ENCODE peak calls at places on chromosomes 2 and 18, in seven cellular contexts. K, M, Z, X, Y, N and H are unnamed samples.

GRCh38 chr2:133504566-133505505 is 63.4 kb downstream of the NCKAP5 start:
- DNase-seq in K (peak; percentile 61), M (peak; percentile 78), Z (no peak), X (peak; percentile 80), Y (no peak), N (no peak), H (peak; percentile 79)

GRCh38 chr18:57901819-57902600 is 98.9 kb upstream of the ATP8B1 start:
- DNase-seq in K (no peak), M (no peak), Z (peak; percentile 50), X (peak; percentile 7), Y (no peak), N (no peak), H (no peak)

GRCh38 chr2:150619607-150620330 is 132.3 kb upstream of the RND3 start:
- DNase-seq in K (no peak), M (peak; percentile 39), Z (peak; percentile 80), X (peak; percentile 82), Y (no peak), N (no peak), H (no peak)

GRCh38 chr2:156826342-156826933 is 390.3 kb downstream of the GPD2 start:
- DNase-seq in K (peak; percentile 35), M (no peak), Z (peak; percentile 57), X (peak; percentile 77), Y (no peak), N (peak; percentile 72), H (no peak)

GRCh38 chr2:85506768-85507181 is 32.2 kb upstream of the MAT2A start:
- DNase-seq in K (no peak), M (no peak), Z (peak; percentile 53), X (peak; percentile 68), Y (no peak), N (no peak), H (no peak)

GRCh38 chr2:170166735-170167134 is 11.2 kb upstream of the MYO3B start:
- DNase-seq in K (no peak), M (no peak), Z (no peak), X (no peak), Y (no peak), N (no peak), H (no peak)

GRCh38 chr2:109372171-109372568 is 241.6 kb downstream of the SEPTIN10 start:
- DNase-seq in K (no peak), M (no peak), Z (no peak), X (no peak), Y (no peak), N (peak; percentile 20), H (no peak)

GRCh38 chr2:205877501-205877900 is 195.2 kb downstream of the NRP2 start:
- DNase-seq in K (no peak), M (no peak), Z (no peak), X (no peak), Y (no peak), N (no peak), H (no peak)

GRCh38 chr2:9803023-9803805 is 40.1 kb upstream of the TAF1B start:
- DNase-seq in K (no peak), M (peak; percentile 67), Z (peak; percentile 61), X (peak; percentile 30), Y (no peak), N (peak; percentile 58), H (no peak)

GRCh38 chr2:220687231-220687843 is 884.8 kb downstream of the EPHA4 start:
- DNase-seq in K (peak; percentile 69), M (peak; percentile 79), Z (peak; percentile 86), X (peak; percentile 62), Y (peak; percentile 44), N (peak; percentile 86), H (peak; percentile 78)

GRCh38 chr2:55119711-55120487 is 69.6 kb upstream of the RTN4 start:
- DNase-seq in K (no peak), M (no peak), Z (peak; percentile 67), X (no peak), Y (no peak), N (no peak), H (no peak)

GRCh38 chr2:207619764-207620203 is 5.4 kb downstream of the METTL21A start:
- DNase-seq in K (no peak), M (no peak), Z (no peak), X (no peak), Y (no peak), N (no peak), H (no peak)

GRCh38 chr2:219111375-219112069 is 49.1 kb downstream of the NHEJ1 start:
- DNase-seq in K (no peak), M (no peak), Z (no peak), X (no peak), Y (no peak), N (no peak), H (no peak)

GRCh38 chr18:7945882-7946281 is 378.8 kb downstream of the PTPRM start:
- DNase-seq in K (no peak), M (no peak), Z (peak; percentile 96), X (peak; percentile 94), Y (no peak), N (peak; percentile 69), H (no peak)

GRCh38 chr2:195535911-195536522 is 121.0 kb upstream of the SLC39A10 start:
- DNase-seq in K (no peak), M (no peak), Z (no peak), X (no peak), Y (no peak), N (no peak), H (peak; percentile 12)

GRCh38 chr2:238924496-238925195 is 76.8 kb downstream of the TWIST2 start:
- DNase-seq in K (peak; percentile 41), M (peak; percentile 37), Z (no peak), X (no peak), Y (no peak), N (peak; percentile 57), H (no peak)

GRCh38 chr18:21914739-21915319 is 174.2 kb downstream of the MIB1 start:
- DNase-seq in K (no peak), M (no peak), Z (peak; percentile 70), X (peak; percentile 61), Y (peak; percentile 59), N (no peak), H (no peak)

GRCh38 chr2:85886585-85886984 is 2.2 kb downstream of the ST3GAL5 start:
- DNase-seq in K (peak; percentile 57), M (peak; percentile 78), Z (peak; percentile 99), X (peak; percentile 98), Y (no peak), N (peak; percentile 91), H (peak; percentile 36)

DNA sequence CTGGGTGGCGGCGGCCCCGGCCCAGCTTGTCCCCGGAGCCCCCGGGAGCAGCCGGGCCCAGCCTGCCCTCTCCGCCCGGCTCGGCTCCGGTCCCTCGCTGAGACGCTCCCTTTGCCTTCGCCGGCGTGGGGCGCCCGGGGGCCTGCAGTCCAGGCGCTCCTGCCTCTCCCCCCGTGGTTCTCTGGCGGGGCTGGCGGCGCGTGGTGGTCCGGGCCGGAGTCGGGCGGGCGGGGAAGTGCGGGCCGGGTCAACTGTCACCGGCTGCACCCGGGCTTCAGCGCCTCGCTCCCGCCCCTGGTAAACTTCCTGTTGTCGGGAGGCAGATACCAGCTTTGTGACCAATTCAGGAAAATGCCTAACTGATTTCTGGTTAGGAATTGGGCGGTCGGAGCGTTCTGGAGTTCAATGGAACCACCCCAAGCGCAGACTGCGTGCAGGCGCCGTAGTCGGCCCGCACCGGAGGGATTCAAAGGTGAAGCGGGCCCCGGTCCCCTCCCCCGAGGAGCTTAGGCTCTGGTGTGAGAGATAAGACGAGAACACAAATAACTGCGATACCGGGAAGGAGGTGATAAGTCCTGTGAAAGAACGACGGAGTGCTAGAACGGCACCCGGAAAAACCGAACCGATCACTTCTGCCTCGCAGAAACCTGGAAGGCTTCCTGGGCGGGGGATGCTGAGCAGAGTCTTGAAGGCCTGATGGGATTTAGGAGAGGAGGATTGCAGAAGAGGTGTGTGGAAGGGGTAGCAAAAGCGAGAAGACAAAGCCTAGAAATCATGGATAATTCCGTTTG is 884 bp downstream of the CAB39 start:
- DNase-seq in K (peak; percentile 57), M (peak; percentile 82), Z (peak; percentile 69), X (peak; percentile 23), Y (no peak), N (peak; percentile 73), H (peak; percentile 45)
- H3K27ac ChIP-seq in K (peak overlapping the region; percentile 80), M (peak overlapping the region; percentile 90), Z (peak overlapping the region; percentile 86), X (peak overlapping the region; percentile 95), Y (peak overlapping the region; percentile 77), N (peak overlapping the region; percentile 99), H (peak overlapping the region; percentile 26)

DNA sequence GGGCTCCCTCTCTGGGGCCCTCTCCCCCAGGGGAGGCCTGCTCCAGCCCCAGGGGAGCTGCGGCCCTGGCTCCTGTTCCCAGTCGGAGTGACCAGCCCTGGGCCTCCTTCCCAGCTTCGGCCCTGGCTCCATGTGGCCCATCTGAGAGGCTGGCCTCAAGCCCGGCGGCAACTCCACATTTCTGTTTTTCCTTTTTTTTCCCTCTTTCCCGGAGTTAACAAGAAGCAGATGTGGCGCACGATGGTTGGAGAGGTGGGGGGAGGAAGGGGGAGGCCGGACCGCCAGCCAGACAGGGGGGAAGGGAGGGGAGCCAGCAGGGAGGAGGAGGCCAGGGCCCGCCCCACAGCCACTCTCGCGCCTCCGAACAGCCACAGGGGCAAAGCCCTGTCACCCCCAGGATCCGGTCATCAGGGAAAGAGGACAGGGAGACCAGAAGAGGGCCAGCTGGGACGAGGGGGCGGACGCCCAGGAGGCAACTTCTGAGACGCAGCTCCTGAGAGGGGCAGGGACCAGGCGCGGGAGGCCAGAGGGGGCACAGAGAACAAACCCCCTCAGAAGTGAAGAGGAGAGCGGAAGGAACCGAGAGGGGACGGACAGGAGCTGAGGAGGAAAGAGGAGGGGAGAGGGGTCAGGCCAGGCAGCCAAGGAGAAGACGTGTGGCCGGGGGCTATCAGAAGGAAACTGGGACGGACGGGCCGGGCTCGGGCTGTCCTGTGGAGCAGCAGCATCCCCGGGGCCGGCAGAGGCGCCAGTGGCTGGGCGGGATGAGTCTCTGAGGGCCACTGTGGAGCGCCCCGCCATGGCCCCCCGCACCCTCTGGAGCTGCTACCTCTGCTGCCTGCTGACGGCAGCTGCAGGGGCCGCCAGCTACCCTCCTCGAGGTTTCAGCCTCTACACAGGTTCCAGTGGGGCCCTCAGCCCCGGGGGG is at the start of gene EMILIN1:
- DNase-seq in K (peak; percentile 92), M (peak; percentile 97), Z (peak; percentile 96), X (peak; percentile 95), Y (no peak), N (peak; percentile 98), H (peak; percentile 43)
- H3K4me3 ChIP-seq in K (peak within 1 kb of the TSS; percentile 59), M (peak within 1 kb of the TSS; percentile 20), Z (peak within 1 kb of the TSS; percentile 81), X (peak within 1 kb of the TSS; percentile 91), Y (no peak within 1 kb of the TSS), N (peak within 1 kb of the TSS; percentile 91), H (no peak within 1 kb of the TSS)

DNA sequence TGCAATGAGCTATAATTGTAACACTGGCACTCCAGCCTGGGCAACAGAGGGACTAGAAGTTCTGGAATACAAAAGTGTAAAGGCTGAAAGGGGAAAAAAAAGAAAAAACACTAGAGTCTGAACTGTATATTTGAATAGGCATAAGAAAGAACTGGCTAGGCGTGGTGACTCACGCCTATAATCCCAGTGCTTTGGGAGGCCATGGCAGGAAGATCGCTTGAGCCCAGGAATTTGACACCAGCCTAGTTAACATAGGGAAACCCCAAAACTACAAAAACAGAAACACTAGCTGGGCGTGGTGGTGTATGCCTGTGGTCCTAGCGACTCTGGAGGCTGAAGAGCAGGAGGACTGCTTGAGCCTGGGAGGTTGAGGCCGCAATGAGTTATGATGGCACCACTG is 70.6 kb downstream of the SAP130 start:
- DNase-seq in K (no peak), M (no peak), Z (no peak), X (no peak), Y (no peak), N (no peak), H (no peak)
- H3K4me1 ChIP-seq in K (peaks cover 7% of the 10 kb centered on the region), M (no peaks in the 10 kb centered on the region), Z (no peaks in the 10 kb centered on the region), X (peaks cover 2% of the 10 kb centered on the region), Y (no peaks in the 10 kb centered on the region), N (peaks cover 22% of the 10 kb centered on the region), H (peaks cover 13% of the 10 kb centered on the region)

DNA sequence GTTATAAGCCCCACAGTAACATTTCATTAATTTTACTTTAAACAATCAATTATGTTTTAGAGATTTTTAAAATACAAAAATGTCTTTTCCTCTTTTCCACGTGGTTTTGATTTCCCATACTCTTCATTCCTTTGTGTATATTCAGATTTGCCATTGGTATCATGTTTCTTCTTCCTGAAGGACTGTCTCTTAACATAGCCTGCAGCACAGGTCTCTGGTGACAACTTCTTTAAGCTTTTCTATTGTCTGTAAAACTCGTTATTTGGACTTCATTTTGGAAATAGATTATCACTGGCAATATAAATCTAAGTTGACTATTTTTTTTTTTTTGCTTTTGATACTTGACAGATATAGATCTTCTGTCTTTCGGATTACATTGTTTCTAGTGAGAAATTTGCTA is 115.2 kb upstream of the KLHL29 start:
- DNase-seq in K (no peak), M (no peak), Z (peak; percentile 44), X (no peak), Y (no peak), N (no peak), H (no peak)
- H3K27ac ChIP-seq in K (no peak overlapping the region), M (no peak overlapping the region), Z (no peak overlapping the region), X (no peak overlapping the region), Y (no peak overlapping the region), N (no peak overlapping the region), H (no peak overlapping the region)